ENCODE peak calls at places on chromosomes 16 and 17, in four cellular contexts. O, H, S and D are unnamed samples.

GRCh38 chr17:1206016-1206787 is 26.4 kb upstream of the ABR start:
- DNase-seq in S (no peak), H (no peak), O (no peak), D (no peak)

GRCh38 chr16:84281077-84281476 is 13.6 kb upstream of the WFDC1 start:
- DNase-seq in O (peak; percentile 34), H (no peak), S (no peak), D (peak; percentile 30)

GRCh38 chr17:65634533-65634932 is 73.1 kb upstream of the AXIN2 start:
- DNase-seq in O (no peak), S (peak; percentile 49), H (no peak), D (no peak)

GRCh38 chr16:24499193-24499814 is 40.1 kb upstream of the RBBP6 start:
- DNase-seq in O (peak; percentile 46), H (no peak), S (peak; percentile 30), D (peak; percentile 27)

GRCh38 chr16:1363501-1364041 is 11.8 kb downstream of the GNPTG start:
- DNase-seq in O (peak; percentile 44), H (peak; percentile 84), S (peak; percentile 65), D (peak; percentile 29)

GRCh38 chr17:1197379-1197778 is 17.6 kb upstream of the ABR start:
- DNase-seq in H (no peak), S (no peak), O (peak; percentile 34), D (peak; percentile 59)

GRCh38 chr17:63848834-63849689 is 6.6 kb upstream of the SMARCD2 start:
- DNase-seq in H (peak; percentile 98), S (peak; percentile 93), O (peak; percentile 94), D (peak; percentile 92)

GRCh38 chr16:1527836-1528811 is 5.3 kb upstream of the TMEM204 start:
- DNase-seq in H (peak; percentile 75), S (no peak), O (peak; percentile 58), D (peak; percentile 64)

GRCh38 chr16:17375388-17376304 is 95.1 kb downstream of the XYLT1 start:
- DNase-seq in H (no peak), O (no peak), S (no peak), D (no peak)

GRCh38 chr16:49832177-49832576 is 23.7 kb downstream of the ZNF423 start:
- DNase-seq in O (peak; percentile 11), H (peak; percentile 71), S (no peak), D (no peak)

GRCh38 chr17:62093188-62094155 is 28.4 kb upstream of the MED13 start:
- DNase-seq in S (no peak), H (no peak), O (peak; percentile 96), D (peak; percentile 98)

GRCh38 chr17:17125136-17126084 is 80.7 kb downstream of the PLD6 start:
- DNase-seq in S (no peak), H (peak; percentile 32), O (no peak), D (peak; percentile 18)

GRCh38 chr17:37818689-37819088 is 73.8 kb upstream of the HNF1B start:
- DNase-seq in S (peak; percentile 45), O (peak; percentile 34), H (no peak), D (peak; percentile 49)

GRCh38 chr16:716250-716607 is 1.3 kb downstream of the METRN start:
- DNase-seq in H (no peak), O (peak; percentile 50), S (no peak), D (peak; percentile 48)

GRCh38 chr17:65334391-65334790 is 197.2 kb downstream of the RGS9 start:
- DNase-seq in S (no peak), H (no peak), O (peak; percentile 22), D (peak; percentile 14)

GRCh38 chr16:76818611-76819181 is 372.3 kb upstream of the MON1B start:
- DNase-seq in S (no peak), O (no peak), H (no peak), D (peak; percentile 17)

GRCh38 chr16:54177052-54177856 is 109.3 kb downstream of the IRX3 start:
- DNase-seq in H (no peak), S (no peak), O (no peak), D (no peak)

GRCh38 chr17:57114085-57114673 is 29.1 kb downstream of the AKAP1 start:
- DNase-seq in H (peak; percentile 78), S (peak; percentile 68), O (peak; percentile 40), D (peak; percentile 25)

GRCh38 chr16:9151597-9151996 is 60.2 kb downstream of the HAPSTR1 start:
- DNase-seq in S (no peak), O (peak; percentile 39), H (no peak), D (peak; percentile 21)

GRCh38 chr17:17570207-17570797 is 21.2 kb downstream of the PEMT start:
- DNase-seq in S (peak; percentile 39), O (peak; percentile 28), H (peak; percentile 80), D (no peak)

GRCh38 chr16:12147681-12148479 is 171.3 kb downstream of the SNX29 start:
- DNase-seq in O (no peak), H (no peak), S (no peak), D (no peak)

GRCh38 chr16:12060751-12061150 is 84.2 kb downstream of the SNX29 start:
- DNase-seq in O (no peak), H (no peak), S (no peak), D (no peak)

GRCh38 chr17:75783069-75783783 is 1.4 kb upstream of the UNK start:
- DNase-seq in H (no peak), O (peak; percentile 85), S (no peak), D (peak; percentile 75)

GRCh38 chr16:86391987-86392386 is 118.3 kb upstream of the FOXF1 start:
- DNase-seq in S (no peak), H (no peak), O (peak; percentile 67), D (peak; percentile 67)

GRCh38 chr17:72049914-72050313 is 70.9 kb upstream of the SOX9 start:
- DNase-seq in H (no peak), O (no peak), S (no peak), D (no peak)

DNA sequence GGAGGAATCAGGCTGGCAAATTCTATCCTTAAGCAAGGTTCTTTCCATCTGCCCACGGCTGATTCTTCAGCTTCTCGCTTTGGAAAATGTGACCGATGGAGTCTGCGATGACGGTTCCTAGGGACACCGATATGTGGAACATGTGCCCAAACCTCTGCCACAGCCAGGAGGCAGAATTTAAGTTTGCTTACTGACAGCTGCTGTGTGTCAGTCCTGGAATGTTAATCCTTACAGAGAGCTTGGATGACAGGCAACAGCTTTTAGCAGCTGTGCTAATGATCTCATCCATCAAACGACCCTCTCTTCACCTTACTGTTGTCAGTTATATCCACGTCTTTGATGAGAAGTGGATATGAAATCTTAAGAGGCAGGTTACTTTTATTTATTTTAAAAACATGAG is 11.4 kb upstream of the MYH13 start:
- DNase-seq in S (no peak), O (peak; percentile 11), H (peak; percentile 57), D (no peak)
- H3K4me3 ChIP-seq in S (no peak overlapping the region), O (no peak overlapping the region), H (peak overlapping the region; percentile 26), D (no peak overlapping the region)

GRCh38 chr17:28988475-28988874 is 17.4 kb downstream of the SEZ6 start:
- DNase-seq in S (no peak), O (no peak), H (no peak), D (no peak)

GRCh38 chr17:28986714-28987367 is 19.0 kb downstream of the SEZ6 start:
- DNase-seq in S (no peak), O (no peak), H (no peak), D (no peak)

GRCh38 chr17:28983286-28984240 is 22.3 kb downstream of the SEZ6 start:
- DNase-seq in H (no peak), S (no peak), O (peak; percentile 9), D (no peak)

GRCh38 chr17:28989028-28989427 is 16.8 kb downstream of the SEZ6 start:
- DNase-seq in S (no peak), O (no peak), H (no peak), D (no peak)

GRCh38 chr17:28985950-28986713 is 19.7 kb downstream of the SEZ6 start:
- DNase-seq in O (no peak), H (no peak), S (no peak), D (no peak)
- H3K4me3 ChIP-seq in O (no peak overlapping the region), H (no peak overlapping the region), S (no peak overlapping the region), D (no peak overlapping the region)

GRCh38 chr16:88058817-88059216 is 107.6 kb downstream of the BANP start:
- DNase-seq in H (peak; percentile 3), S (no peak), O (no peak), D (no peak)
- H3K4me3 ChIP-seq in H (no peak overlapping the region), S (no peak overlapping the region), O (no peak overlapping the region), D (no peak overlapping the region)

GRCh38 chr17:58525239-58525638 is 10.8 kb upstream of the MTMR4 start:
- DNase-seq in S (peak; percentile 33), H (peak; percentile 79), O (peak; percentile 86), D (peak; percentile 86)

GRCh38 chr17:58528443-58528842 is 14.0 kb upstream of the MTMR4 start:
- DNase-seq in S (no peak), H (no peak), O (no peak), D (no peak)

GRCh38 chr17:58529275-58529674 is 14.8 kb upstream of the MTMR4 start:
- DNase-seq in S (no peak), O (no peak), H (no peak), D (no peak)

GRCh38 chr17:58527949-58528348 is 13.5 kb upstream of the MTMR4 start:
- DNase-seq in S (no peak), O (peak; percentile 64), H (no peak), D (peak; percentile 33)

GRCh38 chr17:58527306-58527705 is 12.9 kb upstream of the MTMR4 start:
- DNase-seq in H (no peak), S (no peak), O (no peak), D (no peak)
- H3K4me3 ChIP-seq in H (no peak overlapping the region), S (no peak overlapping the region), O (no peak overlapping the region), D (no peak overlapping the region)

DNA sequence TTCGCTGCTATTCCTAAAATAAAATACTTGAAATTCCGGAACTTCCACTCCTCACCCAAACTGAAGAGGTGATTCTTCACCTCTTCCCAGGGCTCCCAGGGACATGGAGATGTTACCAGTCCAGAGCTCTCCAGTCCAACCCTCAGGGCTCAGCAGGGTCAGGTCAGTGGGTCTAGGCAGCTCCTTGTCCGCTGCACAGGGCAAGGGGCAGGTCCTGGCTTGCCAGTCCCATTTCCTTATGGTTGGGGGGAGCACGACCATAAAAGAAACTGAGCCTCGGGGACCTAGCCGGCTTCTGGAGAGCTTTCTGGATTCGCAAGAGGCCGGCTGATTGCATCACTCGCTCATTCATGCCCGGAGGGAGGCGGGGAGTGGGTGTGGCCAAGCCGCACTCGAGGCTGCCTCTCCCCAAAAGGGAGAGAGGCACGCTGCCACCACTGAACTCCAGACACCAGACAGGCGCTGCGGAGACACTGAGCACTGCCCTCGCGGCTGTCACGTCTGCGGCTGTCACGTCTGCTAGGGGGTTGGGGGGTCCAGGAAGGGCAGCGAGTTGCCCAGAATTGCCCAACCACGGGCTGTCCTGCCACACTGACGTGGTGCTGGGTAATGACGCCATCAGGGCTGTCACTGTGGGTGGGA is 15.8 kb downstream of the SLC7A5 start:
- DNase-seq in O (peak; percentile 90), H (peak; percentile 97), S (peak; percentile 95), D (peak; percentile 82)
- H3K4me3 ChIP-seq in O (peak overlapping the region; percentile 40), H (peak overlapping the region; percentile 69), S (peak overlapping the region; percentile 15), D (peak overlapping the region; percentile 43)

GRCh38 chr17:77147357-77147801 is 6.6 kb downstream of the SEC14L1 start:
- DNase-seq in S (peak; percentile 34), O (no peak), H (no peak), D (no peak)
- H3K4me3 ChIP-seq in S (no peak overlapping the region), O (no peak overlapping the region), H (peak overlapping the region; percentile 54), D (no peak overlapping the region)